ENCODE peak calls at places on chromosomes 16 and 17, in nine cellular contexts. W is AG09319; S is dorsolateral prefrontal cortex; Z is GM20000; R is stomach; M is HepG2; X is CD8-positive, alpha-beta T cell; F is tibial nerve; L is SK-N-SH. J is an unnamed sample.

GRCh38 chr16:17374668-17375255 is 96.0 kb downstream of the XYLT1 start:
- DNase-seq in W (no peak), S (no peak), Z (peak; percentile 39), R (no peak), M (no peak), X (no peak), F (no peak), L (no peak), J (no peak)

GRCh38 chr16:2842340-2843000 is 12.4 kb downstream of the ZG16B start:
- DNase-seq in W (no peak), S (no peak), Z (peak; percentile 72), R (peak; percentile 50), M (no peak), X (peak; percentile 88), F (no peak), L (peak; percentile 55), J (no peak)

GRCh38 chr17:28570716-28571254 is 539 bp downstream of the PIGS start:
- DNase-seq in W (no peak), S (no peak), Z (peak; percentile 52), R (no peak), M (peak; percentile 47), X (peak; percentile 61), F (no peak), L (peak; percentile 67), J (peak; percentile 36)

GRCh38 chr17:56597495-56597990 is 4.0 kb downstream of the NOG start:
- DNase-seq in W (no peak), S (no peak), Z (no peak), R (no peak), M (no peak), X (peak; percentile 51), F (no peak), L (peak; percentile 56), J (peak; percentile 61)

GRCh38 chr16:67430504-67431076 is 331 bp upstream of the HSD11B2 start:
- DNase-seq in W (no peak), S (no peak), Z (no peak), R (peak; percentile 65), M (peak; percentile 77), X (no peak), F (no peak), L (peak; percentile 68), J (peak; percentile 42)

GRCh38 chr16:31105677-31106213 is 2.4 kb upstream of the BCKDK start:
- DNase-seq in W (peak; percentile 27), S (peak; percentile 86), Z (peak; percentile 91), R (peak; percentile 88), M (peak; percentile 79), X (peak; percentile 88), F (peak; percentile 90), L (peak; percentile 96), J (peak; percentile 78)

GRCh38 chr16:28964527-28964926 is 10.1 kb upstream of the SPNS1 start:
- DNase-seq in W (no peak), S (no peak), Z (no peak), R (no peak), M (no peak), X (no peak), F (no peak), L (no peak), J (no peak)

GRCh38 chr17:2370211-2370589 is 30.7 kb downstream of the MNT start:
- DNase-seq in W (no peak), S (no peak), Z (no peak), R (no peak), M (no peak), X (no peak), F (no peak), L (no peak), J (no peak)

GRCh38 chr16:90020260-90020837 is 1.1 kb upstream of the DBNDD1 start:
- DNase-seq in W (no peak), S (no peak), Z (no peak), R (no peak), M (peak; percentile 26), X (no peak), F (no peak), L (no peak), J (no peak)

GRCh38 chr17:73952498-73953205 is 250.8 kb upstream of the RPL38 start:
- DNase-seq in W (no peak), S (no peak), Z (peak; percentile 63), R (peak; percentile 36), M (no peak), X (peak; percentile 76), F (no peak), L (peak; percentile 97), J (peak; percentile 81)

GRCh38 chr17:19583871-19584270 is 50.2 kb downstream of the SLC47A1 start:
- DNase-seq in W (no peak), S (no peak), Z (no peak), R (no peak), M (no peak), X (no peak), F (no peak), L (no peak), J (no peak)

GRCh38 chr16:2979669-2980226 is 498 bp downstream of the PKMYT1 start:
- DNase-seq in W (no peak), S (no peak), Z (peak; percentile 59), R (no peak), M (no peak), X (no peak), F (no peak), L (peak; percentile 67), J (no peak)

GRCh38 chr16:70753228-70753627 is 47.7 kb downstream of the VAC14 start:
- DNase-seq in W (no peak), S (no peak), Z (no peak), R (no peak), M (no peak), X (no peak), F (no peak), L (no peak), J (no peak)

GRCh38 chr16:23013484-23013883 is 135.8 kb downstream of the USP31 start:
- DNase-seq in W (no peak), S (no peak), Z (no peak), R (no peak), M (peak; percentile 33), X (no peak), F (no peak), L (no peak), J (no peak)

GRCh38 chr16:69260506-69260905 is 50.6 kb upstream of the VPS4A start:
- DNase-seq in W (no peak), S (no peak), Z (no peak), R (no peak), M (no peak), X (no peak), F (no peak), L (no peak), J (no peak)

DNA sequence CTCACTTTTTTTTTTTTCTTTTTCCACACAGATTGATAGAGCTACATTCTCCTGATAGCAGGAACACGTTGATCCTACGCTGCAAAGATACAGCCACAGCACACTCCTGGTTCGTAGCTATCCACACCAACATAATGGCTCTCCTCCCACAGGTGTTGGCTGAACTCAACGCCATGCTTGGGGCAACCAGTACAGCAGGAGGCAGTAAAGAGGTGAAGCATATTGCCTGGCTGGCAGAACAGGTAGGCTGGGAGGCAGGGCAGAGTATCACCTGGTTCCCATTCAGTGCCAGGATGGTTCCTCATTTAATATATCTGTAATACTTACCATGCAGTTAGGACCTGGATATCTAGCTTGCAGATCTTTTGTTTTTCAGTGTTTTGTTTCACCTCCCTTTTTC is 51.1 kb upstream of the VPS4A start:
- DNase-seq in W (no peak), S (no peak), Z (no peak), R (no peak), M (no peak), X (no peak), F (no peak), L (no peak), J (no peak)
- TF ChIP-seq CTCF in W (no peak), S (no peak), Z (no peak), R (no peak), M (peak; percentile 35), X (no peak), F (no peak), L (no peak), J (no peak)

GRCh38 chr17:70945386-70945785 is 776.1 kb downstream of the KCNJ2 start:
- DNase-seq in W (no peak), S (no peak), Z (no peak), R (no peak), M (no peak), X (no peak), F (no peak), L (no peak), J (no peak)
- TF ChIP-seq CTCF in W (no peak), S (no peak), Z (no peak), R (no peak), M (no peak), X (no peak), F (no peak), L (peak; percentile 19), J (no peak)

DNA sequence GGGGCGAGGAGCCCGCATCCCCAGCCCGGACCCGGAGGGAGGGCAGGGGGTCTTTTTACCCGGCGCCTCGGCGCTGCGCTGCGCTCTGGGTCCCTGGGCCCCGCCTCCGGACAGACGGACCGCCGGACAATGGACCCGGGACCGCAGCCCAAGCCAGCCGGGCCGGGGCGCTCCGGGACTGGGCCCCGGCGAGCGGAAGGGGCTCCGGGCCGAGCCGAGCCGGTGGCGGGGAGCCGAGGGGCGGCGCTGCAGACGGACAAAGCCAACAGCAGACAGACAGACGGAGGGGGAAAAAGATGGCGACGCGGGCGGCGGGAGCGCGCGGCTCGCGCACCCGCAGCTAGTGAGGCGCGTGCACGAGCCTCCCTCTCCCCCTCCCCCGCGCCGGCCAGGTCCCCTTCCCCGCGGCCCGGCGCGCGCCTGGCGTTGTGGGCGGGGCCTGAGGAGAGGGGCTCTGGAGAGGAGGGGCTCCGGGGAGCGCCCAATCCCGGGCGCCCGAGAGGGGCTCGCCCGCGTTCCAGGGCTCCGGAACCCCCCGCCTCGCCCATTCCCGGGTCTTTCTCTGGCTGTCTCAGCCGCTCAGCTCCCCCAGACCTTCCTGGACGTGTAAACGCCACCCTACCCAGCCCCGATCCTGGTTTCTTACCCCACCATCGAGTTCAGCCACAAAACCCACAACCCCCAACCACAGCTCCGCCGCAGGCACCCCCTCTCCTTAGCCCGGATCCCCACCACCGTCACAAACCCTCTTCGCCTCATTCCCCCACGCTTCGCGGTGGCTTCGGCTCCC is at the start of gene ZNF821:
- DNase-seq in W (no peak), S (peak; percentile 46), Z (peak; percentile 93), R (peak; percentile 83), M (peak; percentile 66), X (peak; percentile 72), F (peak; percentile 55), L (peak; percentile 100), J (peak; percentile 92)
- TF ChIP-seq CTCF in W (peak; percentile 31), S (peak; percentile 27), Z (no peak), R (no peak), M (peak; percentile 62), X (no peak), F (peak; percentile 25), L (peak; percentile 50), J (peak; percentile 37)

GRCh38 chr17:8256691-8257090 is 7.6 kb downstream of the PFAS start:
- DNase-seq in W (no peak), S (no peak), Z (no peak), R (no peak), M (no peak), X (no peak), F (no peak), L (no peak), J (no peak)

GRCh38 chr17:8255499-8255898 is 6.4 kb downstream of the PFAS start:
- DNase-seq in W (no peak), S (no peak), Z (no peak), R (no peak), M (peak; percentile 21), X (no peak), F (no peak), L (no peak), J (no peak)

GRCh38 chr17:8254881-8255280 is 5.8 kb downstream of the PFAS start:
- DNase-seq in W (no peak), S (no peak), Z (no peak), R (no peak), M (no peak), X (no peak), F (no peak), L (no peak), J (no peak)

GRCh38 chr17:8256291-8256690 is 7.2 kb downstream of the PFAS start:
- DNase-seq in W (no peak), S (no peak), Z (no peak), R (no peak), M (no peak), X (no peak), F (no peak), L (no peak), J (no peak)

GRCh38 chr17:8253801-8254200 is 4.7 kb downstream of the PFAS start:
- DNase-seq in W (no peak), S (no peak), Z (no peak), R (no peak), M (no peak), X (no peak), F (no peak), L (no peak), J (peak; percentile 54)
- TF ChIP-seq CTCF in W (peak; percentile 19), S (peak; percentile 29), Z (no peak), R (no peak), M (peak; percentile 21), X (no peak), F (no peak), L (peak; percentile 42), J (no peak)